ENCODE peak calls at places on chromosomes 6 and 20, in ten cellular contexts. One of them, this sample, is unnamed.

GRCh38 chr6:150008588-150008987 is 16.7 kb downstream of the RAET1L start:
- DNase-seq in ovary: no peak
- DNase-seq in upper lobe of left lung: no peak
- DNase-seq in adrenal gland: no peak
- DNase-seq in gastrocnemius medialis: no peak
- DNase-seq in A549: no peak
- DNase-seq in sigmoid colon: no peak
- DNase-seq in body of pancreas: no peak
- DNase-seq in lower leg skin: no peak
- DNase-seq in uterus: no peak
- DNase-seq in this sample: no peak

GRCh38 chr6:156857573-156857972 is 80.4 kb downstream of the ARID1B start:
- DNase-seq in sigmoid colon: no peak
- DNase-seq in lower leg skin: no peak
- DNase-seq in ovary: no peak
- DNase-seq in upper lobe of left lung: no peak
- DNase-seq in A549: no peak
- DNase-seq in gastrocnemius medialis: no peak
- DNase-seq in body of pancreas: no peak
- DNase-seq in uterus: no peak
- DNase-seq in adrenal gland: no peak
- DNase-seq in this sample: no peak

GRCh38 chr20:22453244-22454080 is 130.9 kb downstream of the FOXA2 start:
- DNase-seq in A549: peak; percentile 77
- DNase-seq in lower leg skin: no peak
- DNase-seq in ovary: no peak
- DNase-seq in uterus: no peak
- DNase-seq in body of pancreas: peak; percentile 54
- DNase-seq in upper lobe of left lung: no peak
- DNase-seq in gastrocnemius medialis: no peak
- DNase-seq in sigmoid colon: no peak
- DNase-seq in adrenal gland: no peak
- DNase-seq in this sample: no peak

GRCh38 chr6:38212579-38212978 is 393.1 kb downstream of the ZFAND3 start:
- DNase-seq in ovary: peak; percentile 57
- DNase-seq in adrenal gland: no peak
- DNase-seq in upper lobe of left lung: no peak
- DNase-seq in A549: no peak
- DNase-seq in body of pancreas: no peak
- DNase-seq in sigmoid colon: no peak
- DNase-seq in uterus: no peak
- DNase-seq in gastrocnemius medialis: no peak
- DNase-seq in lower leg skin: no peak
- DNase-seq in this sample: no peak

GRCh38 chr20:53918949-53919361 is 151.4 kb downstream of the BCAS1 start:
- DNase-seq in lower leg skin: no peak
- DNase-seq in body of pancreas: no peak
- DNase-seq in gastrocnemius medialis: no peak
- DNase-seq in A549: no peak
- DNase-seq in uterus: no peak
- DNase-seq in sigmoid colon: no peak
- DNase-seq in upper lobe of left lung: no peak
- DNase-seq in adrenal gland: no peak
- DNase-seq in ovary: no peak
- DNase-seq in this sample: no peak

GRCh38 chr20:20814685-20815084 is 102.2 kb upstream of the RALGAPA2 start:
- DNase-seq in A549: peak; percentile 12
- DNase-seq in adrenal gland: no peak
- DNase-seq in ovary: no peak
- DNase-seq in body of pancreas: no peak
- DNase-seq in upper lobe of left lung: no peak
- DNase-seq in sigmoid colon: no peak
- DNase-seq in lower leg skin: no peak
- DNase-seq in uterus: no peak
- DNase-seq in gastrocnemius medialis: no peak
- DNase-seq in this sample: no peak

GRCh38 chr20:34022154-34022842 is 28.6 kb downstream of the RALY start:
- DNase-seq in gastrocnemius medialis: no peak
- DNase-seq in adrenal gland: no peak
- DNase-seq in ovary: no peak
- DNase-seq in A549: peak; percentile 39
- DNase-seq in uterus: no peak
- DNase-seq in upper lobe of left lung: peak; percentile 52
- DNase-seq in sigmoid colon: no peak
- DNase-seq in body of pancreas: no peak
- DNase-seq in lower leg skin: no peak
- DNase-seq in this sample: no peak

GRCh38 chr6:118551673-118552063 is 3.6 kb downstream of the PLN start:
- DNase-seq in gastrocnemius medialis: no peak
- DNase-seq in adrenal gland: no peak
- DNase-seq in body of pancreas: no peak
- DNase-seq in lower leg skin: no peak
- DNase-seq in A549: no peak
- DNase-seq in upper lobe of left lung: no peak
- DNase-seq in sigmoid colon: no peak
- DNase-seq in uterus: no peak
- DNase-seq in ovary: no peak
- DNase-seq in this sample: no peak

GRCh38 chr6:54716869-54717268 is 129.7 kb upstream of the FAM83B start:
- DNase-seq in adrenal gland: no peak
- DNase-seq in ovary: no peak
- DNase-seq in lower leg skin: no peak
- DNase-seq in sigmoid colon: no peak
- DNase-seq in upper lobe of left lung: no peak
- DNase-seq in body of pancreas: no peak
- DNase-seq in gastrocnemius medialis: no peak
- DNase-seq in uterus: no peak
- DNase-seq in A549: no peak
- DNase-seq in this sample: no peak

GRCh38 chr6:143337201-143337949 is 113.1 kb downstream of the ADAT2 start:
- DNase-seq in lower leg skin: peak; percentile 46
- DNase-seq in adrenal gland: peak; percentile 46
- DNase-seq in A549: peak; percentile 37
- DNase-seq in upper lobe of left lung: no peak
- DNase-seq in ovary: peak; percentile 44
- DNase-seq in body of pancreas: peak; percentile 56
- DNase-seq in uterus: no peak
- DNase-seq in gastrocnemius medialis: no peak
- DNase-seq in sigmoid colon: no peak
- DNase-seq in this sample: no peak

GRCh38 chr6:50654155-50654554 is 59.2 kb upstream of the TFAP2D start:
- DNase-seq in lower leg skin: no peak
- DNase-seq in A549: no peak
- DNase-seq in ovary: no peak
- DNase-seq in adrenal gland: no peak
- DNase-seq in gastrocnemius medialis: no peak
- DNase-seq in upper lobe of left lung: no peak
- DNase-seq in sigmoid colon: no peak
- DNase-seq in uterus: no peak
- DNase-seq in body of pancreas: no peak
- DNase-seq in this sample: no peak

GRCh38 chr6:38715016-38715809 is at the start of gene DNAH8:
- DNase-seq in body of pancreas: no peak
- DNase-seq in gastrocnemius medialis: no peak
- DNase-seq in upper lobe of left lung: no peak
- DNase-seq in adrenal gland: no peak
- DNase-seq in A549: no peak
- DNase-seq in lower leg skin: no peak
- DNase-seq in ovary: no peak
- DNase-seq in sigmoid colon: no peak
- DNase-seq in uterus: no peak
- DNase-seq in this sample: no peak

GRCh38 chr20:59574308-59574707 is 30.0 kb upstream of the PHACTR3 start:
- DNase-seq in lower leg skin: no peak
- DNase-seq in ovary: no peak
- DNase-seq in body of pancreas: no peak
- DNase-seq in uterus: no peak
- DNase-seq in upper lobe of left lung: no peak
- DNase-seq in adrenal gland: no peak
- DNase-seq in sigmoid colon: no peak
- DNase-seq in A549: no peak
- DNase-seq in gastrocnemius medialis: no peak
- DNase-seq in this sample: no peak

GRCh38 chr6:36196880-36197548 is 470 bp downstream of the BRPF3 start:
- DNase-seq in A549: peak; percentile 94
- DNase-seq in adrenal gland: peak; percentile 100
- DNase-seq in sigmoid colon: peak; percentile 99
- DNase-seq in gastrocnemius medialis: peak; percentile 98
- DNase-seq in lower leg skin: peak; percentile 97
- DNase-seq in uterus: peak; percentile 99
- DNase-seq in body of pancreas: peak; percentile 100
- DNase-seq in ovary: peak; percentile 100
- DNase-seq in upper lobe of left lung: peak; percentile 99
- DNase-seq in this sample: peak; percentile 86
- TF ChIP-seq POLR2A in A549: peak; percentile 31
- TF ChIP-seq POLR2A in adrenal gland: peak; percentile 59
- TF ChIP-seq POLR2A in sigmoid colon: peak; percentile 74
- TF ChIP-seq POLR2A in gastrocnemius medialis: peak; percentile 79
- TF ChIP-seq POLR2A in lower leg skin: no peak
- TF ChIP-seq POLR2A in uterus: peak; percentile 60
- TF ChIP-seq POLR2A in body of pancreas: peak; percentile 82
- TF ChIP-seq POLR2A in ovary: peak; percentile 70
- TF ChIP-seq POLR2A in upper lobe of left lung: peak; percentile 80
- TF ChIP-seq POLR2A in this sample: peak; percentile 75

GRCh38 chr6:15898693-15899092 is 230.2 kb upstream of the MYLIP start:
- DNase-seq in A549: no peak
- DNase-seq in upper lobe of left lung: no peak
- DNase-seq in lower leg skin: no peak
- DNase-seq in adrenal gland: no peak
- DNase-seq in body of pancreas: no peak
- DNase-seq in sigmoid colon: no peak
- DNase-seq in gastrocnemius medialis: no peak
- DNase-seq in ovary: no peak
- DNase-seq in uterus: no peak
- DNase-seq in this sample: no peak

GRCh38 chr6:15897063-15897934 is 231.6 kb upstream of the MYLIP start:
- DNase-seq in lower leg skin: peak; percentile 43
- DNase-seq in sigmoid colon: no peak
- DNase-seq in A549: no peak
- DNase-seq in adrenal gland: peak; percentile 20
- DNase-seq in gastrocnemius medialis: peak; percentile 11
- DNase-seq in upper lobe of left lung: peak; percentile 60
- DNase-seq in uterus: peak; percentile 40
- DNase-seq in body of pancreas: peak; percentile 24
- DNase-seq in ovary: peak; percentile 37
- DNase-seq in this sample: no peak

GRCh38 chr6:15892369-15892768 is 229.5 kb upstream of the DTNBP1 start:
- DNase-seq in A549: no peak
- DNase-seq in body of pancreas: no peak
- DNase-seq in ovary: no peak
- DNase-seq in upper lobe of left lung: no peak
- DNase-seq in sigmoid colon: no peak
- DNase-seq in uterus: no peak
- DNase-seq in gastrocnemius medialis: no peak
- DNase-seq in lower leg skin: no peak
- DNase-seq in adrenal gland: no peak
- DNase-seq in this sample: no peak

GRCh38 chr6:15893556-15894253 is 230.9 kb upstream of the DTNBP1 start:
- DNase-seq in sigmoid colon: no peak
- DNase-seq in gastrocnemius medialis: no peak
- DNase-seq in ovary: no peak
- DNase-seq in A549: peak; percentile 65
- DNase-seq in upper lobe of left lung: no peak
- DNase-seq in adrenal gland: no peak
- DNase-seq in lower leg skin: no peak
- DNase-seq in body of pancreas: no peak
- DNase-seq in uterus: no peak
- DNase-seq in this sample: no peak

DNA sequence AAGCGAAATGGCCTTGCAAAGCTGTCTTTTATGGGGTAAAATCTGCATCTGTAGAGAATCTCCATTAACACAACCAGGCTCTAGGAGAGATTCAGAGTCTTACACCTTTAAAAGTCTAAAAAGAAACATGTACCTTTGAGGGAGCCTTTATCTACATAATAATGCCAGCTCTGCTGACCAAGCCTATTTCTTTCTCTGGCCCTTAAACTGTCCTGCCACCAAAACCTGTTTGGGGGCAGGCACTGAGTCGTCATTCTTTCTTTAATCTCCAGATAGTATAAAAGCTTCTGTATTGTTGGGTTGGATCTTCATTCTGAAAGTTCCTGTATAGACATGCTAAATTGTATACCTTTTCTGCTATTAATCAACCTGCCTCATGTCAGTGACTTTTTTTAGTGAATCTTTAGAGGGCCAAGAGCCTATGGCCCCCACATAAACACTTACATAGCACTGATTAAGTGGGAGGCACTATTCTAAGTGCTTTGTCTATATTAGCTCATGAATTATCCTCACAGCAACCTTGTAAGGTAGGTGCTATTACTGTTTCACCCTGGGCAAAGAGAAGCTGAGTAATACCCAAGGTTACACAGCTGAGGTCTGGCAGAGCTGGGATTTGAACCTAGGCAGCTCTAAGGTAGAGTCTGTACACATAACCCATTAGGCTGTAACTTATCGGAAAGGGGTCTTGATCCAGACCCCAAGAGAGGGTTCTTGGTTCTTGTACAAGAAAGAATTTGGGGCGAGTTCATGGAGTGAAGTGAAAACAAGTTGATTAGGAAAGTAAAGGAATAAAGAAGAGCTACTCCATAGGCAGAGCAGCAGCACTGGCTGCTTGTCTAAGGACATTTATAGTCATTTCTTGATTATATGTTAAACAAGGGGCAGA is 232.4 kb upstream of the DTNBP1 start:
- DNase-seq in gastrocnemius medialis: no peak
- DNase-seq in lower leg skin: no peak
- DNase-seq in adrenal gland: no peak
- DNase-seq in ovary: no peak
- DNase-seq in uterus: no peak
- DNase-seq in upper lobe of left lung: no peak
- DNase-seq in A549: no peak
- DNase-seq in sigmoid colon: no peak
- DNase-seq in body of pancreas: no peak
- DNase-seq in this sample: no peak
- TF ChIP-seq POLR2A in gastrocnemius medialis: no peak
- TF ChIP-seq POLR2A in lower leg skin: no peak
- TF ChIP-seq POLR2A in adrenal gland: no peak
- TF ChIP-seq POLR2A in ovary: no peak
- TF ChIP-seq POLR2A in uterus: no peak
- TF ChIP-seq POLR2A in upper lobe of left lung: no peak
- TF ChIP-seq POLR2A in A549: no peak
- TF ChIP-seq POLR2A in sigmoid colon: no peak
- TF ChIP-seq POLR2A in body of pancreas: no peak
- TF ChIP-seq POLR2A in this sample: no peak

GRCh38 chr6:3162565-3163247 is 5.4 kb upstream of the TUBB2A start:
- DNase-seq in uterus: peak; percentile 70
- DNase-seq in ovary: peak; percentile 59
- DNase-seq in sigmoid colon: peak; percentile 90
- DNase-seq in body of pancreas: peak; percentile 82
- DNase-seq in A549: peak; percentile 77
- DNase-seq in adrenal gland: peak; percentile 59
- DNase-seq in upper lobe of left lung: peak; percentile 72
- DNase-seq in gastrocnemius medialis: peak; percentile 40
- DNase-seq in lower leg skin: peak; percentile 63
- DNase-seq in this sample: no peak
- TF ChIP-seq POLR2A in uterus: no peak
- TF ChIP-seq POLR2A in ovary: no peak
- TF ChIP-seq POLR2A in sigmoid colon: peak; percentile 56
- TF ChIP-seq POLR2A in body of pancreas: peak; percentile 85
- TF ChIP-seq POLR2A in A549: peak; percentile 50
- TF ChIP-seq POLR2A in adrenal gland: peak; percentile 29
- TF ChIP-seq POLR2A in upper lobe of left lung: peak; percentile 71
- TF ChIP-seq POLR2A in gastrocnemius medialis: peak; percentile 36
- TF ChIP-seq POLR2A in lower leg skin: no peak
- TF ChIP-seq POLR2A in this sample: no peak

GRCh38 chr6:29748391-29749352 is 25.4 kb downstream of the HLA-F start:
- DNase-seq in gastrocnemius medialis: peak; percentile 90
- DNase-seq in uterus: peak; percentile 94
- DNase-seq in lower leg skin: peak; percentile 91
- DNase-seq in body of pancreas: peak; percentile 97
- DNase-seq in ovary: peak; percentile 94
- DNase-seq in upper lobe of left lung: peak; percentile 96
- DNase-seq in sigmoid colon: peak; percentile 98
- DNase-seq in A549: peak; percentile 73
- DNase-seq in adrenal gland: peak; percentile 94
- DNase-seq in this sample: no peak
- TF ChIP-seq POLR2A in gastrocnemius medialis: peak; percentile 46
- TF ChIP-seq POLR2A in uterus: peak; percentile 90
- TF ChIP-seq POLR2A in lower leg skin: no peak
- TF ChIP-seq POLR2A in body of pancreas: peak; percentile 70
- TF ChIP-seq POLR2A in ovary: peak; percentile 23
- TF ChIP-seq POLR2A in upper lobe of left lung: peak; percentile 75
- TF ChIP-seq POLR2A in sigmoid colon: no peak
- TF ChIP-seq POLR2A in A549: peak; percentile 49
- TF ChIP-seq POLR2A in adrenal gland: peak; percentile 77
- TF ChIP-seq POLR2A in this sample: no peak

This sample was measured in esophagus squamous epithelium.